ENCODE peak calls at places on chromosomes 4 and X, in ten cellular contexts. One of them, this sample, is unnamed.

GRCh38 chr4:120018786-120019185 is 47.9 kb downstream of the MAD2L1 start:
- DNase-seq in EH: no peak
- DNase-seq in lung: no peak
- DNase-seq in T follicular helper cell: no peak
- DNase-seq in uterus: no peak
- DNase-seq in HL-60: no peak
- DNase-seq in H54: no peak
- DNase-seq in left cardiac atrium: no peak
- DNase-seq in GM12865: no peak
- DNase-seq in sciatic nerve: no peak
- DNase-seq in this sample: no peak

GRCh38 chrX:150503898-150504219 is 64.6 kb upstream of the MTM1 start:
- DNase-seq in EH: peak
- DNase-seq in lung: peak
- DNase-seq in T follicular helper cell: no peak
- DNase-seq in uterus: no peak
- DNase-seq in HL-60: no peak
- DNase-seq in H54: peak
- DNase-seq in left cardiac atrium: no peak
- DNase-seq in GM12865: no peak
- DNase-seq in sciatic nerve: no peak
- DNase-seq in this sample: no peak

GRCh38 chr4:121698119-121698732 is 1.4 kb upstream of the ANXA5 start:
- DNase-seq in EH: no peak
- DNase-seq in lung: no peak
- DNase-seq in T follicular helper cell: no peak
- DNase-seq in uterus: no peak
- DNase-seq in HL-60: no peak
- DNase-seq in H54: no peak
- DNase-seq in left cardiac atrium: peak
- DNase-seq in GM12865: no peak
- DNase-seq in sciatic nerve: peak
- DNase-seq in this sample: no peak

GRCh38 chrX:154121961-154122360 is 22.1 kb upstream of the OPN1LW start:
- DNase-seq in EH: no peak
- DNase-seq in lung: no peak
- DNase-seq in T follicular helper cell: no peak
- DNase-seq in uterus: peak
- DNase-seq in HL-60: no peak
- DNase-seq in H54: no peak
- DNase-seq in left cardiac atrium: no peak
- DNase-seq in GM12865: no peak
- DNase-seq in sciatic nerve: no peak
- DNase-seq in this sample: no peak

GRCh38 chr4:9602389-9602914 is 158.2 kb downstream of the DEFB131A start:
- DNase-seq in EH: no peak
- DNase-seq in lung: no peak
- DNase-seq in T follicular helper cell: no peak
- DNase-seq in uterus: peak
- DNase-seq in HL-60: no peak
- DNase-seq in H54: no peak
- DNase-seq in left cardiac atrium: no peak
- DNase-seq in GM12865: no peak
- DNase-seq in sciatic nerve: no peak
- DNase-seq in this sample: no peak

GRCh38 chr4:16843831-16844508 is 54.5 kb downstream of the LDB2 start:
- DNase-seq in EH: peak
- DNase-seq in lung: no peak
- DNase-seq in T follicular helper cell: no peak
- DNase-seq in uterus: no peak
- DNase-seq in HL-60: no peak
- DNase-seq in H54: no peak
- DNase-seq in left cardiac atrium: no peak
- DNase-seq in GM12865: no peak
- DNase-seq in sciatic nerve: no peak
- DNase-seq in this sample: peak

GRCh38 chr4:833731-834367 is 7.9 kb upstream of the CPLX1 start:
- DNase-seq in EH: no peak
- DNase-seq in lung: no peak
- DNase-seq in T follicular helper cell: no peak
- DNase-seq in uterus: no peak
- DNase-seq in HL-60: no peak
- DNase-seq in H54: no peak
- DNase-seq in left cardiac atrium: no peak
- DNase-seq in GM12865: no peak
- DNase-seq in sciatic nerve: no peak
- DNase-seq in this sample: no peak

GRCh38 chrX:154750301-154751120 is at the start of gene GAB3:
- DNase-seq in EH: peak
- DNase-seq in lung: no peak
- DNase-seq in T follicular helper cell: no peak
- DNase-seq in uterus: no peak
- DNase-seq in HL-60: no peak
- DNase-seq in H54: no peak
- DNase-seq in left cardiac atrium: peak
- DNase-seq in GM12865: peak
- DNase-seq in sciatic nerve: no peak
- DNase-seq in this sample: no peak

GRCh38 chrX:106894392-106894909 is 8.7 kb downstream of the RIPPLY1 start:
- DNase-seq in EH: peak
- DNase-seq in lung: peak
- DNase-seq in T follicular helper cell: peak
- DNase-seq in uterus: peak
- DNase-seq in HL-60: peak
- DNase-seq in H54: peak
- DNase-seq in left cardiac atrium: peak
- DNase-seq in GM12865: peak
- DNase-seq in sciatic nerve: peak
- DNase-seq in this sample: no peak

GRCh38 chr4:53644607-53645006 is 53.3 kb upstream of the LNX1 start:
- DNase-seq in EH: no peak
- DNase-seq in lung: peak
- DNase-seq in T follicular helper cell: no peak
- DNase-seq in uterus: no peak
- DNase-seq in HL-60: no peak
- DNase-seq in H54: no peak
- DNase-seq in left cardiac atrium: no peak
- DNase-seq in GM12865: peak
- DNase-seq in sciatic nerve: no peak
- DNase-seq in this sample: no peak

GRCh38 chr4:1210971-1211370 is 38.0 kb downstream of the CTBP1 start:
- DNase-seq in EH: no peak
- DNase-seq in lung: no peak
- DNase-seq in T follicular helper cell: no peak
- DNase-seq in uterus: no peak
- DNase-seq in HL-60: no peak
- DNase-seq in H54: no peak
- DNase-seq in left cardiac atrium: peak
- DNase-seq in GM12865: no peak
- DNase-seq in sciatic nerve: peak
- DNase-seq in this sample: no peak

GRCh38 chr4:5863461-5864113 is 29.3 kb downstream of the CRMP1 start:
- DNase-seq in EH: peak
- DNase-seq in lung: no peak
- DNase-seq in T follicular helper cell: no peak
- DNase-seq in uterus: no peak
- DNase-seq in HL-60: no peak
- DNase-seq in H54: peak
- DNase-seq in left cardiac atrium: no peak
- DNase-seq in GM12865: peak
- DNase-seq in sciatic nerve: no peak
- DNase-seq in this sample: peak

GRCh38 chrX:8801041-8801599 is at the start of gene FAM9A:
- DNase-seq in EH: no peak
- DNase-seq in lung: no peak
- DNase-seq in T follicular helper cell: no peak
- DNase-seq in uterus: no peak
- DNase-seq in HL-60: no peak
- DNase-seq in H54: no peak
- DNase-seq in left cardiac atrium: no peak
- DNase-seq in GM12865: no peak
- DNase-seq in sciatic nerve: no peak
- DNase-seq in this sample: no peak

GRCh38 chr4:2715426-2715825 is 40.7 kb downstream of the TNIP2 start:
- DNase-seq in EH: no peak
- DNase-seq in lung: no peak
- DNase-seq in T follicular helper cell: no peak
- DNase-seq in uterus: no peak
- DNase-seq in HL-60: no peak
- DNase-seq in H54: no peak
- DNase-seq in left cardiac atrium: no peak
- DNase-seq in GM12865: no peak
- DNase-seq in sciatic nerve: no peak
- DNase-seq in this sample: no peak

This sample was measured in BJ.